ENCODE peak calls at places on chromosome 6, in four cellular contexts. Y, I, V and F are unnamed samples.

GRCh38 chr6:31467151-31467550 is 30.8 kb upstream of the MICB start:
- DNase-seq in Y (peak; percentile 21), I (no peak), V (no peak), F (no peak)

GRCh38 chr6:170086639-170087420 is 204.0 kb downstream of the DLL1 start:
- DNase-seq in Y (no peak), I (no peak), V (no peak), F (no peak)

GRCh38 chr6:132357120-132357519 is 44.2 kb downstream of the MOXD1 start:
- DNase-seq in Y (no peak), I (no peak), V (no peak), F (no peak)

GRCh38 chr6:40473026-40473425 is 114.1 kb downstream of the LRFN2 start:
- DNase-seq in Y (no peak), I (no peak), V (no peak), F (no peak)

GRCh38 chr6:139153876-139154275 is 19.0 kb downstream of the HECA start:
- DNase-seq in Y (no peak), I (no peak), V (no peak), F (no peak)

GRCh38 chr6:11950109-11950508 is 62.0 kb upstream of the HIVEP1 start:
- DNase-seq in Y (no peak), I (no peak), V (no peak), F (no peak)

GRCh38 chr6:139699335-139699734 is 324.9 kb upstream of the CITED2 start:
- DNase-seq in Y (no peak), I (no peak), V (no peak), F (no peak)

GRCh38 chr6:25202505-25202904 is 76.7 kb upstream of the CARMIL1 start:
- DNase-seq in Y (no peak), I (no peak), V (no peak), F (no peak)

GRCh38 chr6:90284745-90285481 is 11.7 kb downstream of the BACH2 start:
- DNase-seq in Y (peak; percentile 23), I (no peak), V (no peak), F (no peak)

GRCh38 chr6:105755885-105756284 is 330.3 kb upstream of the PRDM1 start:
- DNase-seq in Y (no peak), I (no peak), V (no peak), F (no peak)
- H2AK5ac ChIP-seq in Y (no peak overlapping the region), I (no peak overlapping the region), V (no peak overlapping the region), F (no peak overlapping the region)

GRCh38 chr6:147267658-147268057 is 63.4 kb downstream of the STXBP5 start:
- DNase-seq in Y (no peak), I (no peak), V (no peak), F (no peak)
- H3K79me2 ChIP-seq in Y (no peaks in the 10 kb centered on the region), I (no peaks in the 10 kb centered on the region), V (no peaks in the 10 kb centered on the region), F (no peaks in the 10 kb centered on the region)

DNA sequence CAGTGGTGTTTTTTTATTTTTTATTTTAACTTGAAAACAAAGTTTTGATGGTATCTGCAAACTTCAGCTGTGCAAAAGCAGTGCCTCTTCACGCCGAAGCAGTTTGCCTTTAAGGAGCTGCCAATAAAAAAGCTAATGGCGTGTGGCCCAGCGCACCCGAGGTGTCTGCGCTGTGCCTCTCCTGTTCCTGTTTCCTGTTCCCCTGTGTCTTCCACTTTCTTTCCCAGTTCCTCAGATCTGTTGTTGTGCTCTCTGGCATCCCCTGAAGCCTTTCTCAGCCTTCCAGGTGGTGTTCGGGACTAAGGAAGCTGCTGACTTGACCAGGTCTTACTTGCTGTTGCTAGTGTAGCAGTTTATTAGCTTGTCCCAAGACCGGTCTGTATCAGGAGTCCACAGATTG is 178.5 kb downstream of the TMEM242 start:
- DNase-seq in Y (no peak), I (no peak), V (no peak), F (no peak)
- H3K4me1 ChIP-seq in Y (peaks cover 13% of the 10 kb centered on the region), I (peaks cover 20% of the 10 kb centered on the region), V (peaks cover 14% of the 10 kb centered on the region), F (peaks cover 4% of the 10 kb centered on the region)

DNA sequence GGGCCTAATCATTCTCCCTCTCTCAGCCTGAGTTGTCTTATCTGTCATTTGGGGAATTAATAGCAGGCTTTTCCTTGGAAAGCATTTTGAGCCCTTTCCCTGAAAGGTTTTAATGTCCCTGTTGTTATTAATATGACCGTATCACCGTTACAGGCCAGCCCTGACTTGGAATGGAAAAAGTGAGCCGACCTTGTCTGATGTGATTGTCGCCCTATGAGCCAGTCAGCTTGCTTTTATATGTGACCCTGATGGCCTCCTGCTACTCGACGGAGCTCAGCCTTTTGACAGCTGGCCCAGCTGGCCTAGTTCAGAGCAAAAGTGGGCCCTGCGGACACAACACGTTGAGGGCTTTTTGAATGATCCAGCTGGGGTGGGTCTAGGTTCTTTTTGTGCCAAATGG is 122.2 kb upstream of the HDGFL1 start:
- DNase-seq in Y (no peak), I (no peak), V (no peak), F (no peak)
- H2AK5ac ChIP-seq in Y (no peak overlapping the region), I (no peak overlapping the region), V (no peak overlapping the region), F (no peak overlapping the region)

DNA sequence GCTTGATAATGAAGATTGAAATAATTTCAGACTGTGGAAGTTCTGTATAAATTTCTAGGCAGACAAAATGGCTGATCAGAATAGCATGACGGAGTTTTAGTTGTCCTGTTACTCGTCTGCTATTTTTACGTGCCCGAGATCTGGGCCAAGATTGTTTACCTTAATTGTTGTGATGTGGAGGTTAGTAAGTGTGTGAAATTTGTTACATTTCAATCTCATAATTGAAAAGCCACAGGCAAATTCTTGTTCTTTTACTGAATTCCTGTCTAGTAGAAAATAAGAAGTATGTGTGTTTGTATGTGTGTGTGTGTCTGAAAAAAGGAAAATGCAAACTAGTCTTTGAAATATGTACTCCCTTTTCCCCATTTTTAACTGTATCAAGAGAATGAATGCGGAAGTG is 115.2 kb downstream of the UTRN start:
- DNase-seq in Y (no peak), I (peak; percentile 89), V (no peak), F (no peak)
- H3K79me2 ChIP-seq in Y (peaks cover 1% of the 10 kb centered on the region), I (no peaks in the 10 kb centered on the region), V (no peaks in the 10 kb centered on the region), F (no peaks in the 10 kb centered on the region)